ENCODE peak calls at places on chromosomes 11 and 22, in nine cellular contexts. C is GM12891, T is uterus, Y is A549, H is esophagus muscularis mucosa, N is transverse colon, X is upper lobe of left lung, Q is endothelial cell of umbilical vein, F is K562. U is an unnamed sample.

GRCh38 chr22:19762315-19763140 is 1.9 kb downstream of the TBX1 start:
- DNase-seq in X (peak), F (no peak), H (no peak), N (no peak), T (no peak), C (no peak), Y (no peak), Q (peak), U (no peak)

GRCh38 chr11:100929377-100929776 is 200.2 kb downstream of the PGR start:
- DNase-seq in C (no peak), F (no peak), Y (no peak), Q (no peak), N (no peak), H (no peak), T (no peak), X (no peak), U (no peak)

GRCh38 chr11:129996113-129996870 is 6.3 kb downstream of the PRDM10 start:
- DNase-seq in F (no peak), N (no peak), H (no peak), C (no peak), Y (no peak), Q (peak), X (peak), T (peak), U (no peak)

GRCh38 chr22:37561209-37562048 is 1.1 kb downstream of the CDC42EP1 start:
- DNase-seq in N (peak), Q (peak), C (peak), X (peak), T (peak), Y (peak), H (peak), F (peak), U (peak)

GRCh38 chr11:60917267-60917666 is 3.3 kb downstream of the TMEM109 start:
- DNase-seq in T (no peak), Q (no peak), X (no peak), H (no peak), F (no peak), C (no peak), N (no peak), Y (no peak), U (no peak)

GRCh38 chr22:37036655-37037377 is 14.7 kb upstream of the KCTD17 start:
- DNase-seq in H (no peak), X (no peak), C (no peak), F (no peak), T (no peak), Y (no peak), Q (no peak), N (no peak), U (no peak)

GRCh38 chr11:111344032-111344431 is 35.0 kb downstream of the POU2AF1 start:
- DNase-seq in Q (no peak), X (no peak), N (peak), H (peak), T (peak), C (no peak), F (no peak), Y (no peak), U (no peak)

GRCh38 chr11:93741882-93742226 is 382 bp downstream of the C11orf54 start:
- DNase-seq in Y (peak), H (no peak), N (peak), Q (no peak), C (no peak), X (no peak), F (peak), T (peak), U (peak)

GRCh38 chr22:43891360-43892182 is at the start of gene PNPLA5:
- DNase-seq in Q (no peak), C (no peak), T (no peak), F (peak), X (peak), H (no peak), N (no peak), Y (no peak), U (no peak)

GRCh38 chr22:17726561-17727243 is 47.6 kb downstream of the BID start:
- DNase-seq in C (no peak), Q (no peak), H (no peak), F (no peak), X (no peak), Y (no peak), T (no peak), N (no peak), U (peak)

GRCh38 chr11:115958089-115959000 is 454.1 kb upstream of the CADM1 start:
- DNase-seq in F (no peak), Y (no peak), C (no peak), H (no peak), N (no peak), Q (no peak), T (no peak), X (peak), U (no peak)

GRCh38 chr22:39797528-39798147 is 95.9 kb downstream of the ENTHD1 start:
- DNase-seq in Q (no peak), Y (no peak), N (no peak), C (no peak), H (no peak), X (no peak), F (no peak), T (no peak), U (no peak)

GRCh38 chr11:64226507-64227051 is 505 bp downstream of the NUDT22 start:
- DNase-seq in Q (no peak), H (no peak), X (peak), T (peak), N (peak), C (no peak), F (peak), Y (no peak), U (peak)

GRCh38 chr11:61480936-61481335 is 27.6 kb upstream of the LRRC10B start:
- DNase-seq in Y (no peak), X (no peak), C (no peak), N (peak), H (no peak), Q (no peak), F (peak), T (no peak), U (no peak)

GRCh38 chr11:29641201-29641600 is 375.6 kb downstream of the KCNA4 start:
- DNase-seq in X (no peak), C (no peak), Q (peak), F (no peak), Y (no peak), N (no peak), H (no peak), T (no peak), U (no peak)

GRCh38 chr11:34750692-34751405 is 130.0 kb downstream of the EHF start:
- DNase-seq in Q (no peak), X (no peak), F (no peak), N (no peak), H (no peak), C (no peak), Y (no peak), T (no peak), U (no peak)

GRCh38 chr11:123474994-123475393 is 44.9 kb downstream of the GRAMD1B start:
- DNase-seq in C (no peak), X (no peak), N (no peak), Y (no peak), F (no peak), Q (peak), H (no peak), T (no peak), U (no peak)

GRCh38 chr11:126080206-126080941 is 17.7 kb upstream of the CDON start:
- DNase-seq in Y (peak), H (no peak), F (no peak), C (no peak), X (no peak), T (peak), Q (no peak), N (no peak), U (no peak)

GRCh38 chr11:7321708-7322448 is 70.2 kb downstream of the SYT9 start:
- DNase-seq in Y (no peak), T (no peak), Q (no peak), C (no peak), X (no peak), H (no peak), F (no peak), N (no peak), U (no peak)

GRCh38 chr11:118629761-118630661 is 22.6 kb downstream of the PHLDB1 start:
- DNase-seq in N (peak), C (no peak), T (no peak), F (no peak), Y (no peak), H (no peak), X (no peak), Q (no peak), U (no peak)

GRCh38 chr11:134202661-134203060 is 21.1 kb downstream of the NCAPD3 start:
- DNase-seq in Y (no peak), T (no peak), N (no peak), F (no peak), C (no peak), H (no peak), Q (no peak), X (no peak), U (no peak)

DNA sequence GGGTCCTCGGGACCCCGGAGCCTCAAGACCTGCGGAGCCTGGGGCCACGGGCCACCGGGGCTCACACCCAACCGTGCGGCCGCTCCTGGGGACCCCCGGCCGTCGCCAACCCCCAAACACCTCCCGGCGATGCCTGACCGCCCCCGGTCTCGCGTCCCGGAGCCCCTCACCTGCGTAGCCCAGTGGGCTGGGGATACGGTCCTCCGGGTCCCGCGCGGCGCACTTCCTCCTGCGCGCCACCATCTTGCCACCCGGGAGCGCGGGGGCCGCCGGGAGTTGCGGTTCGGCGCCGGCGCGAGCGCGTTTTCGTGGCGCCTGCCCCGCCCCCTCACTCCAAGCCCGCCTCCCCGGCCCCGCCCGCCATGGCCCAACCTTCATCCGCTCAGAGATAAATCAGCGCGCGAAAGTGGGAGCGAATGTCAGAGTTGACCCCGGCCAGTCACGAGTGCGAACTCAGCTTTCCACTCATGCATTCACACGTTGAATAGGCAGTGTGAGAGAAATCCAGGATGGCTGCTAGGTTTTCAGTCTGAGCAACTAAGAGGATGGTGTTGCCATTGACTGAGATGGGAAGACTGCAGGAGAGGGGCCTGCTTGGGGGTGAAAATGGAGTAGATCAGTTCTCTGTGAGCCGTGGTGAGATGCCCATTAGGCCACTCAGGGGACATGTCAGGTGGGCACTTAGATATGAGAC is at the start of gene RRP7A:
- DNase-seq in C (peak), H (peak), N (peak), F (peak), Y (peak), T (peak), Q (peak), X (peak), U (peak)
- TF ChIP-seq POLR2A in C (peak), H (peak), N (peak), F (peak), Y (peak), T (peak), Q (peak), X (peak), U (peak)

GRCh38 chr22:46335201-46336118 is at the start of gene TRMU:
- DNase-seq in C (peak), X (peak), T (peak), N (peak), F (peak), H (no peak), Q (peak), Y (peak), U (peak)
- TF ChIP-seq POLR2A in C (peak), X (peak), T (peak), N (peak), F (peak), H (no peak), Q (peak), Y (peak), U (peak)

GRCh38 chr11:2310786-2311455 is 9.1 kb downstream of the TSPAN32 start:
- DNase-seq in C (no peak), Y (no peak), X (peak), T (no peak), N (no peak), Q (no peak), F (no peak), H (no peak), U (no peak)

GRCh38 chr11:2314136-2314524 is 12.3 kb downstream of the TSPAN32 start:
- DNase-seq in H (no peak), C (no peak), X (no peak), F (no peak), N (no peak), Q (no peak), T (no peak), Y (no peak), U (peak)

GRCh38 chr11:2311456-2312201 is 9.8 kb downstream of the TSPAN32 start:
- DNase-seq in C (no peak), H (no peak), T (no peak), N (no peak), Y (no peak), Q (no peak), F (no peak), X (peak), U (no peak)

GRCh38 chr11:2313051-2313951 is 11.5 kb downstream of the TSPAN32 start:
- DNase-seq in N (peak), T (no peak), Q (no peak), X (peak), F (peak), Y (no peak), C (no peak), H (no peak), U (no peak)

GRCh38 chr11:2312232-2313042 is 10.6 kb downstream of the TSPAN32 start:
- DNase-seq in Y (no peak), H (no peak), T (peak), Q (no peak), X (peak), F (no peak), N (no peak), C (no peak), U (peak)
- TF ChIP-seq POLR2A in Y (no peak), H (no peak), T (no peak), Q (no peak), X (no peak), F (no peak), N (no peak), C (no peak), U (no peak)

GRCh38 chr11:47715082-47715669 is at the start of gene AGBL2:
- DNase-seq in H (peak), Y (peak), N (peak), F (peak), X (peak), Q (peak), T (peak), C (peak), U (peak)
- TF ChIP-seq POLR2A in H (no peak), Y (peak), N (peak), F (peak), X (peak), Q (peak), T (peak), C (peak), U (peak)